ENCODE peak calls at places on chromosome 2, in five cellular contexts. One of them, this sample, is unnamed.

GRCh38 chr2:233413529-233414272 is 59.4 kb downstream of the DGKD start:
- DNase-seq in right atrium auricular region: no peak
- DNase-seq in right lobe of liver: no peak
- DNase-seq in endothelial cell of umbilical vein: peak
- DNase-seq in HepG2: peak
- DNase-seq in this sample: no peak

GRCh38 chr2:88654714-88655113 is 27.4 kb upstream of the EIF2AK3 start:
- DNase-seq in endothelial cell of umbilical vein: no peak
- DNase-seq in HepG2: no peak
- DNase-seq in right lobe of liver: no peak
- DNase-seq in right atrium auricular region: no peak
- DNase-seq in this sample: no peak

GRCh38 chr2:152054593-152054992 is 44.3 kb downstream of the CACNB4 start:
- DNase-seq in HepG2: no peak
- DNase-seq in endothelial cell of umbilical vein: no peak
- DNase-seq in right lobe of liver: no peak
- DNase-seq in right atrium auricular region: no peak
- DNase-seq in this sample: no peak

GRCh38 chr2:172208881-172209325 is 106.2 kb upstream of the DLX2 start:
- DNase-seq in right lobe of liver: no peak
- DNase-seq in HepG2: no peak
- DNase-seq in right atrium auricular region: no peak
- DNase-seq in endothelial cell of umbilical vein: peak
- DNase-seq in this sample: no peak

GRCh38 chr2:4898706-4899105 is 793.5 kb upstream of the SOX11 start:
- DNase-seq in endothelial cell of umbilical vein: peak
- DNase-seq in right lobe of liver: no peak
- DNase-seq in right atrium auricular region: no peak
- DNase-seq in HepG2: no peak
- DNase-seq in this sample: no peak

GRCh38 chr2:3739313-3739712 is 35.9 kb downstream of the DCDC2C start:
- DNase-seq in right atrium auricular region: no peak
- DNase-seq in right lobe of liver: no peak
- DNase-seq in endothelial cell of umbilical vein: no peak
- DNase-seq in HepG2: no peak
- DNase-seq in this sample: no peak

GRCh38 chr2:55175254-55176093 is 56.6 kb downstream of the CLHC1 start:
- DNase-seq in right atrium auricular region: no peak
- DNase-seq in HepG2: peak
- DNase-seq in right lobe of liver: no peak
- DNase-seq in endothelial cell of umbilical vein: peak
- DNase-seq in this sample: peak

GRCh38 chr2:76281176-76281841 is 570.6 kb upstream of the GCFC2 start:
- DNase-seq in right atrium auricular region: no peak
- DNase-seq in right lobe of liver: no peak
- DNase-seq in endothelial cell of umbilical vein: no peak
- DNase-seq in HepG2: no peak
- DNase-seq in this sample: no peak

GRCh38 chr2:71779306-71779855 is 326.0 kb downstream of the DYSF start:
- DNase-seq in right lobe of liver: no peak
- DNase-seq in right atrium auricular region: peak
- DNase-seq in endothelial cell of umbilical vein: no peak
- DNase-seq in HepG2: no peak
- DNase-seq in this sample: peak

GRCh38 chr2:72147303-72147970 is at the start of gene CYP26B1:
- DNase-seq in right atrium auricular region: peak
- DNase-seq in right lobe of liver: peak
- DNase-seq in endothelial cell of umbilical vein: peak
- DNase-seq in HepG2: no peak
- DNase-seq in this sample: peak

GRCh38 chr2:227414846-227415245 is 27.1 kb upstream of the SCYGR1 start:
- DNase-seq in right lobe of liver: no peak
- DNase-seq in endothelial cell of umbilical vein: no peak
- DNase-seq in HepG2: peak
- DNase-seq in right atrium auricular region: peak
- DNase-seq in this sample: no peak

GRCh38 chr2:3042601-3043585 is 334.7 kb downstream of the EIPR1 start:
- DNase-seq in right lobe of liver: peak
- DNase-seq in HepG2: no peak
- DNase-seq in endothelial cell of umbilical vein: no peak
- DNase-seq in right atrium auricular region: peak
- DNase-seq in this sample: no peak

GRCh38 chr2:183709829-183710228 is 585.6 kb downstream of the NUP35 start:
- DNase-seq in endothelial cell of umbilical vein: no peak
- DNase-seq in right lobe of liver: no peak
- DNase-seq in right atrium auricular region: no peak
- DNase-seq in HepG2: no peak
- DNase-seq in this sample: no peak

GRCh38 chr2:240898108-240898730 is 2.3 kb upstream of the MAB21L4 start:
- DNase-seq in right atrium auricular region: no peak
- DNase-seq in HepG2: no peak
- DNase-seq in right lobe of liver: peak
- DNase-seq in endothelial cell of umbilical vein: peak
- DNase-seq in this sample: no peak

GRCh38 chr2:83282851-83283250 is 1176.2 kb downstream of the SUCLG1 start:
- DNase-seq in right atrium auricular region: no peak
- DNase-seq in endothelial cell of umbilical vein: no peak
- DNase-seq in HepG2: no peak
- DNase-seq in right lobe of liver: no peak
- DNase-seq in this sample: no peak

GRCh38 chr2:58535994-58536393 is 294.9 kb upstream of the FANCL start:
- DNase-seq in right lobe of liver: no peak
- DNase-seq in HepG2: no peak
- DNase-seq in right atrium auricular region: no peak
- DNase-seq in endothelial cell of umbilical vein: no peak
- DNase-seq in this sample: no peak
- TF ChIP-seq CTCF in right lobe of liver: no peak
- TF ChIP-seq CTCF in HepG2: no peak
- TF ChIP-seq CTCF in right atrium auricular region: no peak
- TF ChIP-seq CTCF in endothelial cell of umbilical vein: no peak
- TF ChIP-seq CTCF in this sample: no peak

GRCh38 chr2:177298191-177298590 is 33.7 kb upstream of the NFE2L2 start:
- DNase-seq in HepG2: no peak
- DNase-seq in endothelial cell of umbilical vein: no peak
- DNase-seq in right lobe of liver: no peak
- DNase-seq in right atrium auricular region: no peak
- DNase-seq in this sample: no peak

GRCh38 chr2:177295479-177295878 is 31.0 kb upstream of the NFE2L2 start:
- DNase-seq in endothelial cell of umbilical vein: peak
- DNase-seq in HepG2: no peak
- DNase-seq in right atrium auricular region: no peak
- DNase-seq in right lobe of liver: no peak
- DNase-seq in this sample: no peak

GRCh38 chr2:177291701-177292100 is 27.2 kb upstream of the NFE2L2 start:
- DNase-seq in HepG2: no peak
- DNase-seq in right lobe of liver: no peak
- DNase-seq in right atrium auricular region: no peak
- DNase-seq in endothelial cell of umbilical vein: no peak
- DNase-seq in this sample: no peak

GRCh38 chr2:177296047-177296446 is 31.5 kb upstream of the NFE2L2 start:
- DNase-seq in endothelial cell of umbilical vein: peak
- DNase-seq in right atrium auricular region: no peak
- DNase-seq in right lobe of liver: no peak
- DNase-seq in HepG2: peak
- DNase-seq in this sample: peak
- TF ChIP-seq CTCF in endothelial cell of umbilical vein: peak
- TF ChIP-seq CTCF in right atrium auricular region: no peak
- TF ChIP-seq CTCF in right lobe of liver: peak
- TF ChIP-seq CTCF in HepG2: peak
- TF ChIP-seq CTCF in this sample: no peak

GRCh38 chr2:25041307-25041927 is 459 bp upstream of the EFR3B start:
- DNase-seq in HepG2: peak
- DNase-seq in right lobe of liver: peak
- DNase-seq in right atrium auricular region: peak
- DNase-seq in endothelial cell of umbilical vein: peak
- DNase-seq in this sample: no peak
- TF ChIP-seq CTCF in HepG2: peak
- TF ChIP-seq CTCF in right lobe of liver: no peak
- TF ChIP-seq CTCF in right atrium auricular region: no peak
- TF ChIP-seq CTCF in endothelial cell of umbilical vein: no peak
- TF ChIP-seq CTCF in this sample: no peak

GRCh38 chr2:50645346-50645745 is 386.6 kb downstream of the NRXN1 start:
- DNase-seq in right lobe of liver: no peak
- DNase-seq in right atrium auricular region: no peak
- DNase-seq in endothelial cell of umbilical vein: no peak
- DNase-seq in HepG2: no peak
- DNase-seq in this sample: no peak

GRCh38 chr2:50648031-50648430 is 383.9 kb downstream of the NRXN1 start:
- DNase-seq in HepG2: no peak
- DNase-seq in right lobe of liver: no peak
- DNase-seq in endothelial cell of umbilical vein: no peak
- DNase-seq in right atrium auricular region: no peak
- DNase-seq in this sample: no peak

GRCh38 chr2:50650398-50650810 is 381.5 kb downstream of the NRXN1 start:
- DNase-seq in right lobe of liver: no peak
- DNase-seq in HepG2: no peak
- DNase-seq in endothelial cell of umbilical vein: no peak
- DNase-seq in right atrium auricular region: no peak
- DNase-seq in this sample: no peak

DNA sequence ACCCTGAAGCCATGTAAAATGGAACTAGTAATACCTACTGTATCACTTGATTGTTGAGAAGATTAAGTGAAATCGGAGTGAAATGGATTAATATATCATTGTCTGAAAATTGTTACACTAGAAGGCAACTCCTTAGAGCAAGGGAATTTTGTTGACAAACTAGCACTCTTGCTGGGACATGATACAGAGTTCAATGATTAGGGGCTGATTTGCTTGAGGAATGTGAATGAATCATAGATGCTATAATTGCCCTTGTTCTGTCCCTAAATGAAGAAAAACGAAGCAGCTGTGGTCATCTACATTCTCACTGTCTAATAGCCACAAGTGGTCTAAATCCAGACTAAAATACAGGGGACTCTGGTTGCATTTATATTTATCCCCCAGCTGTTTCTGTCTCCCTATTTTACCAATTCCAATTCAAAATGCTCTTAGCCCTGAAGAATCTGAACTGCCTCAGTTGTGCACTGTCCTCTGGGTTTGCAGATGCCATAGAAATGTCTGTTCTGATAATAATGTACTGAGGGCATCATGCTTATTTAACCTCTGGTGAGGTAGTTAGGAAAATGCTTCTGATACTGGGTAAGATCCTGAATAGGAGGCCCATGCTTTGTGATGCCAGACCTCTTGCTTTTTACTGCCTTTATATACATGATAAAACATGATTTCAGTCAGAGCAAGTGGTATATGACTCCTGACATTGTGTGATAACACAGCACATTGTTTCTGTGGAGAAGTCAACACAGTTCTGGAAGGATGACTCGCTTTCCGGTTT is 382.1 kb downstream of the NRXN1 start:
- DNase-seq in HepG2: no peak
- DNase-seq in right atrium auricular region: no peak
- DNase-seq in endothelial cell of umbilical vein: peak
- DNase-seq in right lobe of liver: no peak
- DNase-seq in this sample: no peak
- TF ChIP-seq CTCF in HepG2: no peak
- TF ChIP-seq CTCF in right atrium auricular region: no peak
- TF ChIP-seq CTCF in endothelial cell of umbilical vein: no peak
- TF ChIP-seq CTCF in right lobe of liver: no peak
- TF ChIP-seq CTCF in this sample: no peak

DNA sequence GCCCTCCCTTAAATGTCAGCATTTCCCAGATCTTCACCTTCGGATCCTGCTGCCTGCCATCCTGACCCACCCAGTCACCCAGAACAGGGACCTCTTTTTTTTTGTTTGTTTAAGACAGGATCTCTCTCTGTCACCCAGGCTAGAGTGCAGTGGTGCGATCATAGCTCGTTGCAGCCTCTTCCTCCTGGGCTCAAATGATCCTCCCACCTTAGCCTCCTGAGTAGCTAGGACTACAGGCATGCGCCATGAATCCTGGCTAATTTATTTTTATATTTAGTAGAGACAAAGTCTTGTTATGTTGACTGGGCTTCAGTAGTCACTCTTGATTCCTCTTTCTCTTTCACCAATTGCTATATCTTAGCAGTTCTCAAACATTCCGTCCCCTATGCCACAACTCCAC is 39.0 kb downstream of the INSIG2 start:
- DNase-seq in right atrium auricular region: no peak
- DNase-seq in HepG2: no peak
- DNase-seq in right lobe of liver: no peak
- DNase-seq in endothelial cell of umbilical vein: no peak
- DNase-seq in this sample: no peak
- TF ChIP-seq CTCF in right atrium auricular region: no peak
- TF ChIP-seq CTCF in HepG2: no peak
- TF ChIP-seq CTCF in right lobe of liver: no peak
- TF ChIP-seq CTCF in endothelial cell of umbilical vein: no peak
- TF ChIP-seq CTCF in this sample: no peak

GRCh38 chr2:66661253-66662173 is 226.6 kb downstream of the MEIS1 start:
- DNase-seq in HepG2: no peak
- DNase-seq in endothelial cell of umbilical vein: no peak
- DNase-seq in right lobe of liver: no peak
- DNase-seq in right atrium auricular region: no peak
- DNase-seq in this sample: no peak
- TF ChIP-seq CTCF in HepG2: no peak
- TF ChIP-seq CTCF in endothelial cell of umbilical vein: no peak
- TF ChIP-seq CTCF in right lobe of liver: no peak
- TF ChIP-seq CTCF in right atrium auricular region: no peak
- TF ChIP-seq CTCF in this sample: no peak

GRCh38 chr2:101401906-101402305 is 14.6 kb upstream of the CREG2 start:
- DNase-seq in HepG2: no peak
- DNase-seq in endothelial cell of umbilical vein: no peak
- DNase-seq in right lobe of liver: no peak
- DNase-seq in right atrium auricular region: no peak
- DNase-seq in this sample: no peak
- TF ChIP-seq CTCF in HepG2: peak
- TF ChIP-seq CTCF in endothelial cell of umbilical vein: peak
- TF ChIP-seq CTCF in right lobe of liver: no peak
- TF ChIP-seq CTCF in right atrium auricular region: no peak
- TF ChIP-seq CTCF in this sample: no peak